ENCODE peak calls at places on chromosomes 4 and X, in seven cellular contexts. One of them, this sample, is unnamed.
A peak's percentile ranks its signal among the peaks of the same experiment; 100 is the strongest.

GRCh38 chrX:41051303-41051702 is 33.9 kb upstream of the USP9X start:
- DNase-seq in tibial nerve: no peak
- DNase-seq in DND-41: no peak
- DNase-seq in iPS DF 6.9: no peak
- DNase-seq in PC-9: no peak
- DNase-seq in spleen: no peak
- DNase-seq in cardiac muscle cell: no peak
- DNase-seq in this sample: no peak

GRCh38 chr4:16521156-16521915 is 295.1 kb upstream of the TAPT1 start:
- DNase-seq in tibial nerve: no peak
- DNase-seq in cardiac muscle cell: no peak
- DNase-seq in DND-41: no peak
- DNase-seq in iPS DF 6.9: no peak
- DNase-seq in PC-9: no peak
- DNase-seq in spleen: no peak
- DNase-seq in this sample: no peak

GRCh38 chr4:5957091-5957490 is 61.1 kb downstream of the C4orf50 start:
- DNase-seq in iPS DF 6.9: no peak
- DNase-seq in cardiac muscle cell: no peak
- DNase-seq in DND-41: no peak
- DNase-seq in spleen: no peak
- DNase-seq in PC-9: no peak
- DNase-seq in tibial nerve: no peak
- DNase-seq in this sample: no peak

GRCh38 chr4:146370841-146371240 is 150.9 kb downstream of the SLC10A7 start:
- DNase-seq in DND-41: no peak
- DNase-seq in PC-9: no peak
- DNase-seq in cardiac muscle cell: peak; percentile 13
- DNase-seq in tibial nerve: no peak
- DNase-seq in iPS DF 6.9: no peak
- DNase-seq in spleen: no peak
- DNase-seq in this sample: no peak

GRCh38 chr4:81565137-81565870 is 93.6 kb upstream of the RASGEF1B start:
- DNase-seq in cardiac muscle cell: peak; percentile 72
- DNase-seq in DND-41: no peak
- DNase-seq in PC-9: no peak
- DNase-seq in spleen: peak; percentile 83
- DNase-seq in tibial nerve: peak; percentile 68
- DNase-seq in iPS DF 6.9: no peak
- DNase-seq in this sample: no peak

GRCh38 chr4:40350627-40351227 is 15.6 kb downstream of the CHRNA9 start:
- DNase-seq in cardiac muscle cell: no peak
- DNase-seq in spleen: no peak
- DNase-seq in iPS DF 6.9: no peak
- DNase-seq in PC-9: no peak
- DNase-seq in tibial nerve: no peak
- DNase-seq in DND-41: peak; percentile 16
- DNase-seq in this sample: no peak

GRCh38 chrX:10239611-10240064 is 82.9 kb downstream of the CLCN4 start:
- DNase-seq in PC-9: peak; percentile 47
- DNase-seq in cardiac muscle cell: peak; percentile 49
- DNase-seq in tibial nerve: peak; percentile 5
- DNase-seq in iPS DF 6.9: no peak
- DNase-seq in DND-41: no peak
- DNase-seq in spleen: no peak
- DNase-seq in this sample: no peak

GRCh38 chr4:119733431-119733830 is 104.8 kb upstream of the PDE5A start:
- DNase-seq in PC-9: no peak
- DNase-seq in cardiac muscle cell: no peak
- DNase-seq in iPS DF 6.9: no peak
- DNase-seq in tibial nerve: no peak
- DNase-seq in DND-41: no peak
- DNase-seq in spleen: no peak
- DNase-seq in this sample: no peak

GRCh38 chrX:52839137-52839536 is 28.1 kb downstream of the XAGE5 start:
- DNase-seq in iPS DF 6.9: no peak
- DNase-seq in tibial nerve: no peak
- DNase-seq in spleen: no peak
- DNase-seq in PC-9: no peak
- DNase-seq in DND-41: no peak
- DNase-seq in cardiac muscle cell: no peak
- DNase-seq in this sample: no peak

GRCh38 chr4:2598661-2599654 is 62.5 kb downstream of the FAM193A start:
- DNase-seq in cardiac muscle cell: peak; percentile 65
- DNase-seq in DND-41: no peak
- DNase-seq in PC-9: no peak
- DNase-seq in iPS DF 6.9: no peak
- DNase-seq in tibial nerve: no peak
- DNase-seq in spleen: peak; percentile 82
- DNase-seq in this sample: no peak

GRCh38 chrX:144849141-144849540 is 398.2 kb upstream of the SPANXN1 start:
- DNase-seq in DND-41: no peak
- DNase-seq in PC-9: no peak
- DNase-seq in tibial nerve: no peak
- DNase-seq in spleen: no peak
- DNase-seq in cardiac muscle cell: no peak
- DNase-seq in iPS DF 6.9: no peak
- DNase-seq in this sample: no peak

GRCh38 chr4:137823007-137823406 is 290.7 kb upstream of the PCDH18 start:
- DNase-seq in cardiac muscle cell: no peak
- DNase-seq in spleen: no peak
- DNase-seq in PC-9: no peak
- DNase-seq in iPS DF 6.9: no peak
- DNase-seq in tibial nerve: no peak
- DNase-seq in DND-41: no peak
- DNase-seq in this sample: no peak

GRCh38 chrX:44903107-44903506 is 30.1 kb downstream of the KDM6A start:
- DNase-seq in tibial nerve: no peak
- DNase-seq in cardiac muscle cell: peak; percentile 48
- DNase-seq in spleen: no peak
- DNase-seq in DND-41: no peak
- DNase-seq in PC-9: no peak
- DNase-seq in iPS DF 6.9: no peak
- DNase-seq in this sample: peak; percentile 37

GRCh38 chrX:46912098-46912672 is at the start of gene JADE3:
- DNase-seq in spleen: peak; percentile 85
- DNase-seq in PC-9: peak; percentile 68
- DNase-seq in cardiac muscle cell: peak; percentile 84
- DNase-seq in DND-41: peak; percentile 78
- DNase-seq in tibial nerve: peak; percentile 33
- DNase-seq in iPS DF 6.9: no peak
- DNase-seq in this sample: no peak

GRCh38 chr4:94763500-94763899 is 5.7 kb downstream of the BMPR1B start:
- DNase-seq in PC-9: no peak
- DNase-seq in tibial nerve: no peak
- DNase-seq in DND-41: no peak
- DNase-seq in spleen: no peak
- DNase-seq in iPS DF 6.9: no peak
- DNase-seq in cardiac muscle cell: no peak
- DNase-seq in this sample: no peak
- H3K27ac ChIP-seq in PC-9: no peak overlapping the region
- H3K27ac ChIP-seq in tibial nerve: no peak overlapping the region
- H3K27ac ChIP-seq in DND-41: no peak overlapping the region
- H3K27ac ChIP-seq in spleen: no peak overlapping the region
- H3K27ac ChIP-seq in iPS DF 6.9: no peak overlapping the region
- H3K27ac ChIP-seq in cardiac muscle cell: no peak overlapping the region
- H3K27ac ChIP-seq in this sample: no peak overlapping the region

GRCh38 chr4:73139245-73139644 is 69.7 kb upstream of the COX18 start:
- DNase-seq in tibial nerve: no peak
- DNase-seq in cardiac muscle cell: no peak
- DNase-seq in DND-41: no peak
- DNase-seq in PC-9: no peak
- DNase-seq in spleen: no peak
- DNase-seq in iPS DF 6.9: no peak
- DNase-seq in this sample: no peak
- H3K27ac ChIP-seq in tibial nerve: no peak overlapping the region
- H3K27ac ChIP-seq in cardiac muscle cell: no peak overlapping the region
- H3K27ac ChIP-seq in DND-41: no peak overlapping the region
- H3K27ac ChIP-seq in PC-9: no peak overlapping the region
- H3K27ac ChIP-seq in spleen: no peak overlapping the region
- H3K27ac ChIP-seq in iPS DF 6.9: no peak overlapping the region
- H3K27ac ChIP-seq in this sample: no peak overlapping the region

GRCh38 chrX:150982235-150982785 is 825 bp upstream of the HMGB3 start:
- DNase-seq in PC-9: no peak
- DNase-seq in iPS DF 6.9: no peak
- DNase-seq in cardiac muscle cell: no peak
- DNase-seq in tibial nerve: no peak
- DNase-seq in DND-41: no peak
- DNase-seq in spleen: no peak
- DNase-seq in this sample: no peak

GRCh38 chrX:150982786-150983525 is at the start of gene HMGB3:
- DNase-seq in cardiac muscle cell: peak; percentile 89
- DNase-seq in iPS DF 6.9: peak; percentile 68
- DNase-seq in tibial nerve: peak; percentile 56
- DNase-seq in PC-9: peak; percentile 94
- DNase-seq in DND-41: peak; percentile 90
- DNase-seq in spleen: peak; percentile 93
- DNase-seq in this sample: peak; percentile 64

GRCh38 chrX:150980711-150981110 is 2.4 kb upstream of the HMGB3 start:
- DNase-seq in tibial nerve: no peak
- DNase-seq in PC-9: no peak
- DNase-seq in spleen: no peak
- DNase-seq in cardiac muscle cell: no peak
- DNase-seq in iPS DF 6.9: no peak
- DNase-seq in DND-41: no peak
- DNase-seq in this sample: no peak

GRCh38 chrX:150984164-150984824 is 1.2 kb downstream of the HMGB3 start:
- DNase-seq in cardiac muscle cell: no peak
- DNase-seq in tibial nerve: no peak
- DNase-seq in iPS DF 6.9: no peak
- DNase-seq in DND-41: peak; percentile 24
- DNase-seq in PC-9: peak; percentile 14
- DNase-seq in spleen: no peak
- DNase-seq in this sample: no peak

GRCh38 chrX:150983526-150984163 is 510 bp downstream of the HMGB3 start:
- DNase-seq in spleen: no peak
- DNase-seq in tibial nerve: no peak
- DNase-seq in PC-9: peak; percentile 4
- DNase-seq in DND-41: no peak
- DNase-seq in iPS DF 6.9: no peak
- DNase-seq in cardiac muscle cell: no peak
- DNase-seq in this sample: no peak
- H3K27ac ChIP-seq in spleen: peak overlapping the region; percentile 66
- H3K27ac ChIP-seq in tibial nerve: no peak overlapping the region
- H3K27ac ChIP-seq in PC-9: no peak overlapping the region
- H3K27ac ChIP-seq in DND-41: peak overlapping the region; percentile 63
- H3K27ac ChIP-seq in iPS DF 6.9: no peak overlapping the region
- H3K27ac ChIP-seq in cardiac muscle cell: peak overlapping the region; percentile 90
- H3K27ac ChIP-seq in this sample: peak overlapping the region; percentile 67

DNA sequence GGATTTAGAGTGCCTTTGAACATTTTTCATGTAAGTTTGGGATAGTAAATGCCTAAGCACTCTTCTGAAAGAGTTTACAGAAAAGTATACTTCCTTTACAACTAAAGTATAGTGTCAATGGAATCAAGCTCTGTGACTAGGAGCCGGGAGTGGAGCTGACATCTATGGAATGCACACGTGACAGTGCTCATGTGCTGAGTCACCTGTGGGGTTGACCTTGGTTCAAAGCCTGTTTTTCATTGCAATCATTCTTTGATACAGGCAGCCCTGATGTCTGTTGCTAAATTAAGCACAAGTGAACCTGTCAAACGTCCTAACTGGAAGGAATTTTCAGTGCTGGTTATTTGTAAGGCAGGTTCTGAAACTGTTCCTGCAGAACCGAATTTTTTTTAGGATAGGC is 82.5 kb downstream of the GPAT3 start:
- DNase-seq in PC-9: peak; percentile 50
- DNase-seq in cardiac muscle cell: peak; percentile 55
- DNase-seq in DND-41: no peak
- DNase-seq in tibial nerve: no peak
- DNase-seq in spleen: no peak
- DNase-seq in iPS DF 6.9: no peak
- DNase-seq in this sample: peak; percentile 43
- H3K27ac ChIP-seq in PC-9: peak overlapping the region; percentile 80
- H3K27ac ChIP-seq in cardiac muscle cell: peak overlapping the region; percentile 97
- H3K27ac ChIP-seq in DND-41: no peak overlapping the region
- H3K27ac ChIP-seq in tibial nerve: no peak overlapping the region
- H3K27ac ChIP-seq in spleen: no peak overlapping the region
- H3K27ac ChIP-seq in iPS DF 6.9: no peak overlapping the region
- H3K27ac ChIP-seq in this sample: peak overlapping the region; percentile 87

This sample was measured in epithelial cell of prostate.